ENCODE peak calls at places on chromosomes 16 and 17, in five cellular contexts. X is AG10803, Z is retinal pigment epithelial cell, Q is cardiac muscle cell, O is AG04450. F is an unnamed sample.

GRCh38 chr17:58391302-58391984 is 25.9 kb downstream of the RNF43 start:
- DNase-seq in Q (peak; percentile 89), X (no peak), O (no peak), Z (peak; percentile 67), F (no peak)

GRCh38 chr17:28174352-28175046 is 132.0 kb downstream of the NLK start:
- DNase-seq in Q (peak; percentile 26), X (no peak), Z (no peak), O (no peak), F (no peak)

GRCh38 chr16:15609286-15609649 is 33.7 kb downstream of the MARF1 start:
- DNase-seq in O (no peak), Q (no peak), X (no peak), Z (no peak), F (no peak)

GRCh38 chr16:28316056-28316455 is 23.7 kb downstream of the SBK1 start:
- DNase-seq in X (no peak), Z (no peak), O (no peak), Q (no peak), F (no peak)

GRCh38 chr17:83198366-83199341 is 119.2 kb downstream of the METRNL start:
- DNase-seq in O (no peak), Z (no peak), X (no peak), Q (no peak), F (no peak)

GRCh38 chr17:50626037-50626574 is 8.6 kb upstream of the ABCC3 start:
- DNase-seq in X (peak; percentile 74), Z (peak; percentile 27), O (peak; percentile 37), Q (peak; percentile 86), F (no peak)

GRCh38 chr17:76178124-76178523 is 37.1 kb upstream of the FOXJ1 start:
- DNase-seq in Q (no peak), Z (no peak), O (no peak), X (no peak), F (no peak)

GRCh38 chr17:21462259-21462658 is 86.1 kb downstream of the KCNJ12 start:
- DNase-seq in X (no peak), Q (no peak), Z (no peak), O (no peak), F (no peak)

GRCh38 chr16:3971261-3971660 is 90.7 kb upstream of the CREBBP start:
- DNase-seq in Q (no peak), O (peak; percentile 65), X (peak; percentile 35), Z (peak; percentile 36), F (peak; percentile 73)

GRCh38 chr16:79607587-79607986 is 7.0 kb upstream of the MAF start:
- DNase-seq in Z (no peak), X (peak; percentile 41), O (no peak), Q (no peak), F (no peak)

GRCh38 chr17:82559779-82560642 is 40.5 kb downstream of the FOXK2 start:
- DNase-seq in O (no peak), X (no peak), Z (no peak), Q (no peak), F (no peak)

GRCh38 chr16:57995721-57996405 is 4.6 kb downstream of the ZNF319 start:
- DNase-seq in X (no peak), O (no peak), Z (no peak), Q (no peak), F (no peak)

GRCh38 chr17:80453980-80454556 is 22.3 kb downstream of the NPTX1 start:
- DNase-seq in Z (no peak), X (no peak), Q (no peak), O (no peak), F (no peak)

GRCh38 chr17:36921131-36921851 is 16.0 kb upstream of the LHX1 start:
- DNase-seq in Q (peak; percentile 58), X (no peak), O (no peak), Z (peak; percentile 96), F (no peak)

GRCh38 chr16:12468552-12468951 is 335.1 kb downstream of the CPPED1 start:
- DNase-seq in Q (no peak), O (no peak), Z (no peak), X (no peak), F (no peak)

GRCh38 chr17:41748275-41748674 is 13.8 kb upstream of the HAP1 start:
- DNase-seq in Z (no peak), O (no peak), X (no peak), Q (no peak), F (no peak)

GRCh38 chr17:60135951-60136666 is 13.7 kb upstream of the CA4 start:
- DNase-seq in Q (no peak), Z (no peak), X (no peak), O (no peak), F (no peak)

GRCh38 chr17:67922503-67922902 is 73.8 kb downstream of the C17orf58 start:
- DNase-seq in Z (no peak), Q (no peak), O (no peak), X (peak; percentile 9), F (no peak)

GRCh38 chr16:83952587-83952939 is 477 bp upstream of the OSGIN1 start:
- DNase-seq in Q (no peak), Z (no peak), X (no peak), O (no peak), F (no peak)

GRCh38 chr16:59633996-59634579 is 900.0 kb upstream of the GOT2 start:
- DNase-seq in O (peak; percentile 38), X (peak; percentile 76), Q (no peak), Z (peak; percentile 55), F (peak; percentile 42)

GRCh38 chr17:40516581-40517285 is 15.3 kb upstream of the TNS4 start:
- DNase-seq in Z (no peak), O (no peak), X (peak; percentile 35), Q (no peak), F (no peak)

GRCh38 chr16:28607116-28607623 is 2.7 kb downstream of the SULT1A1 start:
- DNase-seq in Z (no peak), X (no peak), O (no peak), Q (no peak), F (no peak)

GRCh38 chr17:58381124-58381838 is 29.3 kb upstream of the SUPT4H1 start:
- DNase-seq in Z (no peak), O (no peak), X (no peak), Q (no peak), F (no peak)

GRCh38 chr17:55740515-55741352 is 10.1 kb upstream of the PCTP start:
- DNase-seq in Z (no peak), X (no peak), O (no peak), Q (no peak), F (no peak)

GRCh38 chr17:9200699-9201359 is 179.5 kb downstream of the NTN1 start:
- DNase-seq in Z (no peak), O (no peak), X (no peak), Q (no peak), F (no peak)

GRCh38 chr16:30482366-30482765 is 9.8 kb downstream of the ITGAL start:
- DNase-seq in Z (no peak), Q (no peak), X (no peak), O (no peak), F (no peak)

GRCh38 chr16:11533588-11533987 is 53.1 kb downstream of the LITAF start:
- DNase-seq in X (no peak), O (no peak), Q (no peak), Z (no peak), F (no peak)

GRCh38 chr16:85554791-85555548 is 58.2 kb upstream of the GSE1 start:
- DNase-seq in Z (no peak), O (no peak), Q (peak; percentile 70), X (peak; percentile 62), F (no peak)
- H3K4me3 ChIP-seq in Z (peak overlapping the region; percentile 68), O (peak overlapping the region; percentile 75), Q (peak overlapping the region; percentile 94), X (peak overlapping the region; percentile 78), F (peak overlapping the region; percentile 76)

GRCh38 chr16:55849536-55849935 is 16.6 kb upstream of the CES1 start:
- DNase-seq in Q (no peak), Z (no peak), X (no peak), O (no peak), F (no peak)

GRCh38 chr16:55843105-55843395 is 10.2 kb upstream of the CES1 start:
- DNase-seq in Z (no peak), O (no peak), Q (no peak), X (no peak), F (no peak)

GRCh38 chr16:55842369-55843104 is 9.6 kb upstream of the CES1 start:
- DNase-seq in Q (peak; percentile 69), Z (no peak), O (peak; percentile 10), X (peak; percentile 42), F (no peak)

DNA sequence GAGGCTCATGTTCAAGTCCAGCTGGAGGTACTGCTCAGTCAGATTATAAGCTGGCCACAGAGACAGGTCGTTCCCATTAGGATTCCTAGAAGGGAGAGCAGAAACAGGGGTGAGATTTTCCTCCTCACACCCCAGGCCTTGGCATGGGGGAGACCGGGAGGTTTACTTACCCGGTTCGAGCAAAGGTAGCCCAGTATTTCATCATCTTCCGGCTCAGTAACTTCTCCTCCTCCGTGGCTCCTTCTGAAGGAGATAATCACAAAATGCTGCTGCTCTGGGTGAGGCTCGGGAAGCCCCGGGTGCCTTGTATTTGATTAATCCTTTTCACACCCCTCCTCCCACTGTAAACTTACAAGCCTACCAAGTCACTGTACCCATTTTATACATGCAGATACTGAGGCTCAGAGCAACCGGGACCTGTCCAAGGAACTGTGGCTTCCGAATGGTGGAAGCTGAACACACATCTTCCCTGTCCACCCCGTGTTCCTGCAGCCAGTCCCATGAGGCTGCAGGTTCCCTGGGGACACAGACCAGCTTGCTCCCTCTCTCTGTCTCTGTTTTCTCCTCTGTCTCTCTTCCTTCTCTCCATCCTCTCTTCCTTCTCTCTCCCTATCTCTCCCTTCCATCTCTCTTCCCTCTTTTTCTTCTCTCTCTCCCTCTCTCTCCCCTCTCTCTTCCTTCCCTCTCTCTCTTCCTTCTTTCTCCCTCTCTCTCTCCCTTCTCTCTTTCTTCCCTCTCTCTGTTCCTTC is 13.9 kb upstream of the CES1 start:
- DNase-seq in X (no peak), Z (no peak), O (no peak), Q (no peak), F (no peak)
- H3K4me3 ChIP-seq in X (no peak overlapping the region), Z (no peak overlapping the region), O (no peak overlapping the region), Q (no peak overlapping the region), F (no peak overlapping the region)

GRCh38 chr17:72504783-72505182 is 384.0 kb downstream of the SOX9 start:
- DNase-seq in Q (no peak), Z (no peak), O (no peak), X (no peak), F (no peak)
- H3K4me3 ChIP-seq in Q (no peak overlapping the region), Z (no peak overlapping the region), O (no peak overlapping the region), X (no peak overlapping the region), F (no peak overlapping the region)

GRCh38 chr17:49472527-49472926 is 22.6 kb upstream of the NGFR start:
- DNase-seq in X (no peak), O (no peak), Q (no peak), Z (no peak), F (no peak)

GRCh38 chr17:49471089-49471683 is 23.9 kb upstream of the NGFR start:
- DNase-seq in O (no peak), X (peak; percentile 18), Q (peak; percentile 60), Z (no peak), F (no peak)

GRCh38 chr17:49468827-49469385 is 26.2 kb upstream of the NGFR start:
- DNase-seq in O (no peak), Q (no peak), Z (no peak), X (peak; percentile 40), F (no peak)

GRCh38 chr17:49471769-49472168 is 23.3 kb upstream of the NGFR start:
- DNase-seq in Z (no peak), Q (no peak), O (no peak), X (no peak), F (no peak)

GRCh38 chr17:49469831-49470568 is 25.1 kb upstream of the NGFR start:
- DNase-seq in X (no peak), Z (no peak), O (no peak), Q (peak; percentile 60), F (no peak)
- H3K4me3 ChIP-seq in X (no peak overlapping the region), Z (peak overlapping the region; percentile 25), O (no peak overlapping the region), Q (peak overlapping the region; percentile 26), F (no peak overlapping the region)

F was measured in AG04449.